ENCODE peak calls at places on chromosome 2, in seven cellular contexts. F, A, O, Y, X, E and T are unnamed samples.

GRCh38 chr2:108988796-108989713 is at the start of gene EDAR:
- DNase-seq in F (no peak), A (no peak), O (no peak), Y (no peak), X (peak; percentile 33), E (peak; percentile 63), T (no peak)

GRCh38 chr2:240293126-240293864 is 142.2 kb upstream of the GPC1 start:
- DNase-seq in F (no peak), A (no peak), O (no peak), Y (no peak), X (no peak), E (peak; percentile 23), T (peak; percentile 69)

GRCh38 chr2:9984217-9984739 is 32.8 kb downstream of the GRHL1 start:
- DNase-seq in F (no peak), A (no peak), O (no peak), Y (peak; percentile 48), X (peak; percentile 68), E (no peak), T (no peak)

GRCh38 chr2:12199661-12200258 is 453.3 kb downstream of the LPIN1 start:
- DNase-seq in F (no peak), A (no peak), O (no peak), Y (no peak), X (no peak), E (no peak), T (no peak)

GRCh38 chr2:17610521-17610920 is 70.0 kb downstream of the VSNL1 start:
- DNase-seq in F (no peak), A (no peak), O (no peak), Y (peak; percentile 32), X (no peak), E (no peak), T (peak; percentile 48)

GRCh38 chr2:188610827-188611226 is 319.2 kb downstream of the GULP1 start:
- DNase-seq in F (no peak), A (no peak), O (no peak), Y (peak; percentile 35), X (peak; percentile 5), E (no peak), T (no peak)

GRCh38 chr2:25035537-25036220 is 6.2 kb upstream of the EFR3B start:
- DNase-seq in F (no peak), A (no peak), O (no peak), Y (no peak), X (peak; percentile 83), E (no peak), T (no peak)

GRCh38 chr2:75592888-75593287 is 32.1 kb upstream of the EVA1A start:
- DNase-seq in F (no peak), A (no peak), O (no peak), Y (no peak), X (no peak), E (no peak), T (no peak)

GRCh38 chr2:201795608-201796477 is 10.5 kb upstream of the CDK15 start:
- DNase-seq in F (no peak), A (no peak), O (peak; percentile 45), Y (peak; percentile 71), X (peak; percentile 62), E (no peak), T (no peak)

GRCh38 chr2:29012211-29012681 is 31.1 kb downstream of the TOGARAM2 start:
- DNase-seq in F (no peak), A (peak; percentile 23), O (peak; percentile 50), Y (no peak), X (peak; percentile 99), E (peak; percentile 67), T (no peak)

GRCh38 chr2:29010946-29011649 is 30.0 kb downstream of the TOGARAM2 start:
- DNase-seq in F (no peak), A (no peak), O (peak; percentile 66), Y (peak; percentile 69), X (peak; percentile 95), E (peak; percentile 38), T (no peak)

GRCh38 chr2:29009711-29010677 is 28.9 kb downstream of the TOGARAM2 start:
- DNase-seq in F (no peak), A (no peak), O (no peak), Y (no peak), X (peak; percentile 57), E (no peak), T (no peak)

GRCh38 chr2:29013046-29013780 is 32.1 kb downstream of the TOGARAM2 start:
- DNase-seq in F (no peak), A (no peak), O (no peak), Y (peak; percentile 15), X (peak; percentile 76), E (no peak), T (no peak)

GRCh38 chr2:29011650-29012060 is 30.6 kb downstream of the TOGARAM2 start:
- DNase-seq in F (no peak), A (no peak), O (peak; percentile 40), Y (no peak), X (peak; percentile 90), E (peak; percentile 76), T (no peak)
- TF ChIP-seq POLR2A in F (no peak), A (no peak), O (no peak), Y (no peak), X (no peak), E (no peak), T (no peak)

GRCh38 chr2:36403675-36404230 is 48.2 kb downstream of the CRIM1 start:
- DNase-seq in F (no peak), A (no peak), O (no peak), Y (peak; percentile 84), X (peak; percentile 28), E (no peak), T (no peak)
- TF ChIP-seq POLR2A in F (no peak), A (no peak), O (no peak), Y (no peak), X (no peak), E (no peak), T (no peak)

GRCh38 chr2:88055436-88056128 is at the start of gene KRCC1:
- DNase-seq in F (peak; percentile 94), A (peak; percentile 88), O (peak; percentile 94), Y (peak; percentile 95), X (peak; percentile 99), E (peak; percentile 97), T (peak; percentile 99)
- TF ChIP-seq POLR2A in F (peak; percentile 97), A (peak; percentile 97), O (peak; percentile 86), Y (peak; percentile 92), X (peak; percentile 90), E (no peak), T (peak; percentile 36)

GRCh38 chr2:58970365-58970764 is 729.2 kb upstream of the FANCL start:
- DNase-seq in F (no peak), A (no peak), O (no peak), Y (no peak), X (no peak), E (no peak), T (no peak)

GRCh38 chr2:58968885-58969284 is 727.8 kb upstream of the FANCL start:
- DNase-seq in F (no peak), A (no peak), O (no peak), Y (no peak), X (no peak), E (no peak), T (no peak)

GRCh38 chr2:58973831-58974281 is 732.7 kb upstream of the FANCL start:
- DNase-seq in F (no peak), A (no peak), O (no peak), Y (no peak), X (no peak), E (no peak), T (no peak)

GRCh38 chr2:58972737-58973136 is 731.6 kb upstream of the FANCL start:
- DNase-seq in F (no peak), A (no peak), O (no peak), Y (no peak), X (no peak), E (no peak), T (no peak)

GRCh38 chr2:58971511-58971910 is 730.4 kb upstream of the FANCL start:
- DNase-seq in F (no peak), A (no peak), O (no peak), Y (no peak), X (no peak), E (no peak), T (no peak)
- TF ChIP-seq POLR2A in F (no peak), A (no peak), O (no peak), Y (no peak), X (no peak), E (no peak), T (no peak)

GRCh38 chr2:112686348-112687217 is 34.2 kb upstream of the NT5DC4 start:
- DNase-seq in F (no peak), A (no peak), O (no peak), Y (no peak), X (peak; percentile 88), E (no peak), T (no peak)
- TF ChIP-seq POLR2A in F (no peak), A (no peak), O (no peak), Y (no peak), X (no peak), E (no peak), T (no peak)

GRCh38 chr2:63588385-63589147 is at the start of the genes MDH1 and WDPCP:
- DNase-seq in F (peak; percentile 95), A (peak; percentile 86), O (peak; percentile 92), Y (peak; percentile 100), X (peak; percentile 100), E (peak; percentile 94), T (peak; percentile 98)
- TF ChIP-seq POLR2A in F (peak; percentile 58), A (peak; percentile 75), O (peak; percentile 56), Y (peak; percentile 59), X (peak; percentile 79), E (no peak), T (no peak)

DNA sequence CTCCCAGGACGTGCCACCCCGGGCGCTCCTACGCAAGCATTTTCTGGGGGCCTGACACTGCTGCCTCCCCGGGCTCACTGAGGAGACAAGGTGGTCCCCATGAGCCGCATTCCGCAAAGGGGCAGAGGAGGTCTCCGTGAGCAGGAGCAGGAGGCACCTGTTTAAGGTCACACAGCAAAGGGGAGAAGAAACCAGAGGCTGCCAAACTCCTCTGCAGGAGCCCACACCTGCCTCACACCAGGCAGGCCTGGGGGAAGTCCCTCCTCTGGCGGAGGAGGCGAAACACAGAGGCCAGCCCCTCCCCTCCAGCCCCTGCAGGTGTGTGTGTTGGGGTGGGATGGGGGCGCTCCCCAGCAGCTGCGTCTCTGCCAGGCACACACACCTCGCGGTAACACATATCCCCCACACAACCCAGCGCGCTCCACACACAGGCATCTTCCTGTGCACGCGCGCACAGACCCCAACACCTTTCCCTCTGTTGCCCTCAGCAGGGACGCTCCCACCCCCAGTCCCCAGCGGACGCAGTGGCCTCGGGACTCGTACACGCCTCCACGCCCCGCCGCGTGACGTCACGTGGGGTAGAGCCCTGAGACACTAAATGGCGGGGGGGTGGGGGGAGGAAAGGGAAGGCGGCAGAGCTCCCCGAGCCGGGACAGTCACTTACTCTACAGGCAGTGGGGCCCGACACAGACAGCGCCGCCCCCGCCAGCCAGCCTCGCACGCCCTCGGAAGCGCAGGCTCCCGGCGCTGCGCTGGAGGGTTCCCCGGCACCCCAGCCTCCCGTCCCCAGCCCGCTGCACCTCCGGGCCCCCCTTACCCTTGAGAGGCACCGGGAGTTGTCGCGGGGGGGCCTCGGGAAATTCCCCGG is 537 bp upstream of the WNT10A start:
- DNase-seq in F (no peak), A (no peak), O (no peak), Y (no peak), X (no peak), E (peak; percentile 63), T (no peak)
- TF ChIP-seq POLR2A in F (no peak), A (no peak), O (no peak), Y (no peak), X (no peak), E (no peak), T (no peak)

DNA sequence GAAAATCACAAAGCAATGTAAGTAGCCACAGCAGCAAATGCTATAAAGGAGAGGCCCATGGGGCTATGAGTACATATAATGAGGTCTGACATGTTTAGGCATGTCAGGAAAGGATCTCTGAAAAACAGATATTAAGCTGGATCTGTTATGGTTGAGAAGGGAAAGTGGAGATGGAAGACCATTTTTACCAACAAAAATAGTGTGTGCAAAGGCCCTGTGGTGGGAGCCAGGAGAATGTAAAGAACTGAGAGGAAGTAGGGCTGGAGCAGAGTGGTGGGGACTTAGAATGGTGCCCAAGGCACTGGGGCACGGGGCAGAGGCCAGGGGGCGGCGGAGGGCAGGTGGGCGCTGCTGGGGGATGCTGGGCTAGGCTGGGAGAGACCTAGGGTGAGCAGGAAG is 5.1 kb upstream of the AGFG1 start:
- DNase-seq in F (no peak), A (no peak), O (no peak), Y (no peak), X (no peak), E (no peak), T (no peak)
- TF ChIP-seq POLR2A in F (no peak), A (no peak), O (no peak), Y (no peak), X (no peak), E (no peak), T (no peak)